ENCODE peak calls at places on chromosomes 3 and 15, in nine cellular contexts. One of them, this sample, is unnamed.

GRCh38 chr15:66004618-66005262 is 135.4 kb downstream of the RAB11A start:
- DNase-seq in left ventricle myocardium inferior: no peak
- DNase-seq in psoas muscle: no peak
- DNase-seq in fibroblast of pulmonary artery: peak
- DNase-seq in body of pancreas: peak
- DNase-seq in CD4-positive, alpha-beta memory T cell: no peak
- DNase-seq in dorsolateral prefrontal cortex: no peak
- DNase-seq in testis: peak
- DNase-seq in endodermal cell: peak
- DNase-seq in this sample: peak

GRCh38 chr3:40243056-40243455 is 66.5 kb upstream of the EIF1B start:
- DNase-seq in CD4-positive, alpha-beta memory T cell: no peak
- DNase-seq in endodermal cell: no peak
- DNase-seq in testis: no peak
- DNase-seq in left ventricle myocardium inferior: no peak
- DNase-seq in dorsolateral prefrontal cortex: no peak
- DNase-seq in psoas muscle: no peak
- DNase-seq in body of pancreas: no peak
- DNase-seq in fibroblast of pulmonary artery: no peak
- DNase-seq in this sample: no peak

GRCh38 chr3:60445416-60445815 is 805.8 kb downstream of the FHIT start:
- DNase-seq in body of pancreas: no peak
- DNase-seq in left ventricle myocardium inferior: no peak
- DNase-seq in testis: no peak
- DNase-seq in psoas muscle: no peak
- DNase-seq in endodermal cell: no peak
- DNase-seq in CD4-positive, alpha-beta memory T cell: no peak
- DNase-seq in dorsolateral prefrontal cortex: no peak
- DNase-seq in fibroblast of pulmonary artery: no peak
- DNase-seq in this sample: no peak

GRCh38 chr3:141575879-141576743 is 89.3 kb downstream of the RASA2 start:
- DNase-seq in left ventricle myocardium inferior: no peak
- DNase-seq in endodermal cell: no peak
- DNase-seq in body of pancreas: no peak
- DNase-seq in testis: no peak
- DNase-seq in psoas muscle: no peak
- DNase-seq in dorsolateral prefrontal cortex: no peak
- DNase-seq in CD4-positive, alpha-beta memory T cell: no peak
- DNase-seq in fibroblast of pulmonary artery: peak
- DNase-seq in this sample: peak

GRCh38 chr3:2024713-2025112 is 74.0 kb upstream of the CNTN4 start:
- DNase-seq in fibroblast of pulmonary artery: no peak
- DNase-seq in body of pancreas: no peak
- DNase-seq in testis: no peak
- DNase-seq in left ventricle myocardium inferior: no peak
- DNase-seq in dorsolateral prefrontal cortex: no peak
- DNase-seq in endodermal cell: no peak
- DNase-seq in psoas muscle: no peak
- DNase-seq in CD4-positive, alpha-beta memory T cell: no peak
- DNase-seq in this sample: no peak

GRCh38 chr15:63938486-63939061 is 104.8 kb upstream of the HERC1 start:
- DNase-seq in body of pancreas: no peak
- DNase-seq in CD4-positive, alpha-beta memory T cell: no peak
- DNase-seq in endodermal cell: no peak
- DNase-seq in fibroblast of pulmonary artery: peak
- DNase-seq in testis: no peak
- DNase-seq in left ventricle myocardium inferior: no peak
- DNase-seq in dorsolateral prefrontal cortex: no peak
- DNase-seq in psoas muscle: no peak
- DNase-seq in this sample: peak

GRCh38 chr3:106534206-106534605 is 665.4 kb upstream of the CBLB start:
- DNase-seq in left ventricle myocardium inferior: no peak
- DNase-seq in psoas muscle: no peak
- DNase-seq in endodermal cell: no peak
- DNase-seq in CD4-positive, alpha-beta memory T cell: peak
- DNase-seq in body of pancreas: no peak
- DNase-seq in fibroblast of pulmonary artery: peak
- DNase-seq in dorsolateral prefrontal cortex: no peak
- DNase-seq in testis: no peak
- DNase-seq in this sample: peak

GRCh38 chr15:66482539-66482938 is 15.0 kb downstream of the SNAPC5 start:
- DNase-seq in body of pancreas: no peak
- DNase-seq in fibroblast of pulmonary artery: no peak
- DNase-seq in endodermal cell: no peak
- DNase-seq in testis: no peak
- DNase-seq in dorsolateral prefrontal cortex: peak
- DNase-seq in psoas muscle: no peak
- DNase-seq in left ventricle myocardium inferior: no peak
- DNase-seq in CD4-positive, alpha-beta memory T cell: no peak
- DNase-seq in this sample: no peak

GRCh38 chr3:190119734-190120133 is 963 bp downstream of the P3H2 start:
- DNase-seq in body of pancreas: no peak
- DNase-seq in left ventricle myocardium inferior: no peak
- DNase-seq in dorsolateral prefrontal cortex: no peak
- DNase-seq in testis: no peak
- DNase-seq in endodermal cell: no peak
- DNase-seq in psoas muscle: no peak
- DNase-seq in fibroblast of pulmonary artery: no peak
- DNase-seq in CD4-positive, alpha-beta memory T cell: no peak
- DNase-seq in this sample: no peak

GRCh38 chr3:173584093-173584833 is 186.7 kb downstream of the NLGN1 start:
- DNase-seq in CD4-positive, alpha-beta memory T cell: no peak
- DNase-seq in endodermal cell: peak
- DNase-seq in testis: peak
- DNase-seq in body of pancreas: peak
- DNase-seq in fibroblast of pulmonary artery: peak
- DNase-seq in left ventricle myocardium inferior: no peak
- DNase-seq in psoas muscle: no peak
- DNase-seq in dorsolateral prefrontal cortex: no peak
- DNase-seq in this sample: peak

GRCh38 chr3:72678892-72679291 is 169.4 kb downstream of the SHQ1 start:
- DNase-seq in body of pancreas: no peak
- DNase-seq in testis: no peak
- DNase-seq in dorsolateral prefrontal cortex: no peak
- DNase-seq in CD4-positive, alpha-beta memory T cell: no peak
- DNase-seq in psoas muscle: no peak
- DNase-seq in left ventricle myocardium inferior: no peak
- DNase-seq in endodermal cell: no peak
- DNase-seq in fibroblast of pulmonary artery: no peak
- DNase-seq in this sample: no peak

GRCh38 chr15:31280037-31280830 is 46.4 kb upstream of the KLF13 start:
- DNase-seq in left ventricle myocardium inferior: no peak
- DNase-seq in fibroblast of pulmonary artery: no peak
- DNase-seq in CD4-positive, alpha-beta memory T cell: no peak
- DNase-seq in psoas muscle: no peak
- DNase-seq in dorsolateral prefrontal cortex: peak
- DNase-seq in testis: peak
- DNase-seq in endodermal cell: peak
- DNase-seq in body of pancreas: peak
- DNase-seq in this sample: no peak

GRCh38 chr15:70264014-70264492 is 166.3 kb upstream of the TLE3 start:
- DNase-seq in endodermal cell: no peak
- DNase-seq in testis: peak
- DNase-seq in fibroblast of pulmonary artery: no peak
- DNase-seq in left ventricle myocardium inferior: no peak
- DNase-seq in psoas muscle: no peak
- DNase-seq in CD4-positive, alpha-beta memory T cell: no peak
- DNase-seq in body of pancreas: no peak
- DNase-seq in dorsolateral prefrontal cortex: no peak
- DNase-seq in this sample: no peak
- H3K4me3 ChIP-seq in endodermal cell: no peak
- H3K4me3 ChIP-seq in testis: no peak
- H3K4me3 ChIP-seq in fibroblast of pulmonary artery: no peak
- H3K4me3 ChIP-seq in left ventricle myocardium inferior: no peak
- H3K4me3 ChIP-seq in psoas muscle: no peak
- H3K4me3 ChIP-seq in CD4-positive, alpha-beta memory T cell: no peak
- H3K4me3 ChIP-seq in body of pancreas: no peak
- H3K4me3 ChIP-seq in dorsolateral prefrontal cortex: no peak
- H3K4me3 ChIP-seq in this sample: no peak

DNA sequence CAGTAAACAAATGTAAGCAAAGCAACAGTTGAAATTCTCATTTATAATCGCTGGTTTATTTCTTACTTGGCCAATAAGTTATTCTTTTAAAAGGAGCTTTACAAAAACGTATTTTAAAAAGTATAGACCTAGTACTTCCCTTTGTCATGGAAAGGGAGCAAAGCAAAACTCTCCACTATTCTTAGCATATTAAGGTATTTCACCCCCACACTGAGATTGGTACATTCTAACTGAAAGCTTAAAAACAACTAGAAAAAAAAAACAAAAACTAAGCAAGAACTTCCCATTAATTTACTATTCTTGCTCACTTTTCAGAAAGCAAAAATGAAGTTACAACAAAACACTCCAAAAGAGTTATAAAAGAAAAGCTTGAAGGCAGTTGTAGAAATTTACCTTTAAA is 1.4 kb downstream of the ATG3 start:
- DNase-seq in left ventricle myocardium inferior: no peak
- DNase-seq in testis: no peak
- DNase-seq in fibroblast of pulmonary artery: peak
- DNase-seq in psoas muscle: no peak
- DNase-seq in endodermal cell: no peak
- DNase-seq in body of pancreas: no peak
- DNase-seq in dorsolateral prefrontal cortex: no peak
- DNase-seq in CD4-positive, alpha-beta memory T cell: no peak
- DNase-seq in this sample: no peak
- H3K4me3 ChIP-seq in left ventricle myocardium inferior: peak
- H3K4me3 ChIP-seq in testis: peak
- H3K4me3 ChIP-seq in fibroblast of pulmonary artery: peak
- H3K4me3 ChIP-seq in psoas muscle: peak
- H3K4me3 ChIP-seq in endodermal cell: peak
- H3K4me3 ChIP-seq in body of pancreas: peak
- H3K4me3 ChIP-seq in dorsolateral prefrontal cortex: peak
- H3K4me3 ChIP-seq in CD4-positive, alpha-beta memory T cell: no peak
- H3K4me3 ChIP-seq in this sample: peak

DNA sequence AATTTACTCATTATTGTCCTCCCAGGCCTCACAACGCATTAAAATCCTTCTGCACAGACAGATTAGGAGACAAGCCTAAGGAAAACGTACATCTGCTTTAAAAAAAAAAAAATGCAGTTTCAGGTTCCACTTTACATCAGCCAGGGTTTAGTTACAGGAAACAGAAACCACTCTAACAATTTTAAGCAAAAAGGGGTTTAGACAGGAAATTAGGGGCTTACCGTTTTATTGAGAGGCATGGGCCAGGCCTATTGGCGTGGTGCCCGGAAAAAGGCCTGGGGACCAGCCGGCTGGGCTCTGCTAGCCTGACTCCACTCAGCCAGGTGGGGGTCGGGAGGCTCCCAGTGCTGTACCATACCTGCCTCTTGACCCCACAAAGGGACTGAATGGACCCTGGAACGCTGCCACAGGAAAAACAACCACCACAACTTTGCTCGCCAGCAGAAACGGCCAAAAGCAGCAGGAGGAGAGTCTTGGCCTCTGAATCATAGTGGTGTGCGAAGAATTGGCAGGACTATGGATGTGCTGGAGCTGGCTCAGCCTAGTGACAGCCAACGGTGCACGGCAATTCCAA is 124.3 kb downstream of the CHSY1 start:
- DNase-seq in body of pancreas: peak
- DNase-seq in left ventricle myocardium inferior: peak
- DNase-seq in testis: peak
- DNase-seq in fibroblast of pulmonary artery: peak
- DNase-seq in dorsolateral prefrontal cortex: no peak
- DNase-seq in CD4-positive, alpha-beta memory T cell: no peak
- DNase-seq in psoas muscle: peak
- DNase-seq in endodermal cell: no peak
- DNase-seq in this sample: peak
- H3K4me3 ChIP-seq in body of pancreas: no peak
- H3K4me3 ChIP-seq in left ventricle myocardium inferior: no peak
- H3K4me3 ChIP-seq in testis: no peak
- H3K4me3 ChIP-seq in fibroblast of pulmonary artery: peak
- H3K4me3 ChIP-seq in dorsolateral prefrontal cortex: no peak
- H3K4me3 ChIP-seq in CD4-positive, alpha-beta memory T cell: peak
- H3K4me3 ChIP-seq in psoas muscle: no peak
- H3K4me3 ChIP-seq in endodermal cell: no peak
- H3K4me3 ChIP-seq in this sample: peak

GRCh38 chr15:80252281-80252619 is 237 bp upstream of the CTXND1 start:
- DNase-seq in fibroblast of pulmonary artery: no peak
- DNase-seq in body of pancreas: no peak
- DNase-seq in testis: no peak
- DNase-seq in left ventricle myocardium inferior: no peak
- DNase-seq in psoas muscle: no peak
- DNase-seq in endodermal cell: no peak
- DNase-seq in dorsolateral prefrontal cortex: no peak
- DNase-seq in CD4-positive, alpha-beta memory T cell: no peak
- DNase-seq in this sample: no peak

GRCh38 chr15:80250614-80251504 is 1.2 kb downstream of the CTXND1 start:
- DNase-seq in testis: no peak
- DNase-seq in dorsolateral prefrontal cortex: no peak
- DNase-seq in CD4-positive, alpha-beta memory T cell: no peak
- DNase-seq in fibroblast of pulmonary artery: no peak
- DNase-seq in psoas muscle: no peak
- DNase-seq in body of pancreas: no peak
- DNase-seq in endodermal cell: no peak
- DNase-seq in left ventricle myocardium inferior: no peak
- DNase-seq in this sample: no peak

GRCh38 chr15:80249973-80250372 is 2.0 kb downstream of the CTXND1 start:
- DNase-seq in CD4-positive, alpha-beta memory T cell: no peak
- DNase-seq in endodermal cell: no peak
- DNase-seq in dorsolateral prefrontal cortex: no peak
- DNase-seq in fibroblast of pulmonary artery: no peak
- DNase-seq in psoas muscle: no peak
- DNase-seq in body of pancreas: no peak
- DNase-seq in left ventricle myocardium inferior: no peak
- DNase-seq in testis: no peak
- DNase-seq in this sample: no peak

GRCh38 chr15:80247320-80247719 is 4.7 kb downstream of the CTXND1 start:
- DNase-seq in psoas muscle: no peak
- DNase-seq in fibroblast of pulmonary artery: no peak
- DNase-seq in testis: no peak
- DNase-seq in dorsolateral prefrontal cortex: no peak
- DNase-seq in left ventricle myocardium inferior: no peak
- DNase-seq in body of pancreas: no peak
- DNase-seq in CD4-positive, alpha-beta memory T cell: no peak
- DNase-seq in endodermal cell: no peak
- DNase-seq in this sample: no peak

GRCh38 chr15:80251505-80252280 is at the start of gene CTXND1:
- DNase-seq in left ventricle myocardium inferior: no peak
- DNase-seq in body of pancreas: no peak
- DNase-seq in endodermal cell: peak
- DNase-seq in psoas muscle: peak
- DNase-seq in testis: no peak
- DNase-seq in fibroblast of pulmonary artery: no peak
- DNase-seq in dorsolateral prefrontal cortex: no peak
- DNase-seq in CD4-positive, alpha-beta memory T cell: no peak
- DNase-seq in this sample: no peak
- H3K4me3 ChIP-seq in left ventricle myocardium inferior: peak
- H3K4me3 ChIP-seq in body of pancreas: peak
- H3K4me3 ChIP-seq in endodermal cell: peak
- H3K4me3 ChIP-seq in psoas muscle: peak
- H3K4me3 ChIP-seq in testis: peak
- H3K4me3 ChIP-seq in fibroblast of pulmonary artery: no peak
- H3K4me3 ChIP-seq in dorsolateral prefrontal cortex: peak
- H3K4me3 ChIP-seq in CD4-positive, alpha-beta memory T cell: no peak
- H3K4me3 ChIP-seq in this sample: no peak

GRCh38 chr3:125054436-125055164 is 1.2 kb downstream of the HEG1 start:
- DNase-seq in dorsolateral prefrontal cortex: no peak
- DNase-seq in endodermal cell: peak
- DNase-seq in CD4-positive, alpha-beta memory T cell: peak
- DNase-seq in body of pancreas: no peak
- DNase-seq in left ventricle myocardium inferior: no peak
- DNase-seq in fibroblast of pulmonary artery: peak
- DNase-seq in psoas muscle: no peak
- DNase-seq in testis: peak
- DNase-seq in this sample: peak
- H3K4me3 ChIP-seq in dorsolateral prefrontal cortex: peak
- H3K4me3 ChIP-seq in endodermal cell: peak
- H3K4me3 ChIP-seq in CD4-positive, alpha-beta memory T cell: peak
- H3K4me3 ChIP-seq in body of pancreas: peak
- H3K4me3 ChIP-seq in left ventricle myocardium inferior: peak
- H3K4me3 ChIP-seq in fibroblast of pulmonary artery: peak
- H3K4me3 ChIP-seq in psoas muscle: peak
- H3K4me3 ChIP-seq in testis: peak
- H3K4me3 ChIP-seq in this sample: peak

GRCh38 chr3:55482496-55483195 is 4.5 kb downstream of the WNT5A start:
- DNase-seq in left ventricle myocardium inferior: no peak
- DNase-seq in testis: peak
- DNase-seq in endodermal cell: peak
- DNase-seq in dorsolateral prefrontal cortex: no peak
- DNase-seq in fibroblast of pulmonary artery: no peak
- DNase-seq in psoas muscle: no peak
- DNase-seq in CD4-positive, alpha-beta memory T cell: no peak
- DNase-seq in body of pancreas: no peak
- DNase-seq in this sample: no peak
- H3K4me3 ChIP-seq in left ventricle myocardium inferior: peak
- H3K4me3 ChIP-seq in testis: peak
- H3K4me3 ChIP-seq in endodermal cell: peak
- H3K4me3 ChIP-seq in dorsolateral prefrontal cortex: peak
- H3K4me3 ChIP-seq in fibroblast of pulmonary artery: peak
- H3K4me3 ChIP-seq in psoas muscle: peak
- H3K4me3 ChIP-seq in CD4-positive, alpha-beta memory T cell: no peak
- H3K4me3 ChIP-seq in body of pancreas: no peak
- H3K4me3 ChIP-seq in this sample: no peak